ENCODE peak calls at places on chromosomes 12 and 14, in five cellular contexts. One of them, this sample, is unnamed.

GRCh38 chr12:124676725-124677462 is 109.5 kb upstream of the NCOR2 start:
- DNase-seq in thyroid gland: no peak
- DNase-seq in transverse colon: no peak
- DNase-seq in A549: no peak
- DNase-seq in lower leg skin: no peak
- DNase-seq in this sample: no peak

GRCh38 chr12:107684029-107684790 is 1.4 kb upstream of the PWP1 start:
- DNase-seq in thyroid gland: no peak
- DNase-seq in transverse colon: no peak
- DNase-seq in A549: no peak
- DNase-seq in lower leg skin: no peak
- DNase-seq in this sample: no peak

GRCh38 chr14:81018714-81019512 is 63.5 kb downstream of the TSHR start:
- DNase-seq in thyroid gland: no peak
- DNase-seq in transverse colon: no peak
- DNase-seq in A549: no peak
- DNase-seq in lower leg skin: no peak
- DNase-seq in this sample: no peak

GRCh38 chr14:30142216-30142615 is 214.6 kb upstream of the PRKD1 start:
- DNase-seq in thyroid gland: no peak
- DNase-seq in transverse colon: no peak
- DNase-seq in A549: no peak
- DNase-seq in lower leg skin: peak
- DNase-seq in this sample: no peak

GRCh38 chr14:59228416-59228815 is 39.9 kb downstream of the DAAM1 start:
- DNase-seq in thyroid gland: no peak
- DNase-seq in transverse colon: no peak
- DNase-seq in A549: no peak
- DNase-seq in lower leg skin: no peak
- DNase-seq in this sample: no peak

GRCh38 chr14:84857571-84857970 is 672.4 kb upstream of the FLRT2 start:
- DNase-seq in thyroid gland: no peak
- DNase-seq in transverse colon: no peak
- DNase-seq in A549: no peak
- DNase-seq in lower leg skin: no peak
- DNase-seq in this sample: no peak

GRCh38 chr14:69701269-69701668 is 65.7 kb upstream of the SRSF5 start:
- DNase-seq in thyroid gland: no peak
- DNase-seq in transverse colon: no peak
- DNase-seq in A549: no peak
- DNase-seq in lower leg skin: no peak
- DNase-seq in this sample: no peak

GRCh38 chr12:104971276-104971675 is 13.2 kb upstream of the SLC41A2 start:
- DNase-seq in thyroid gland: no peak
- DNase-seq in transverse colon: no peak
- DNase-seq in A549: no peak
- DNase-seq in lower leg skin: no peak
- DNase-seq in this sample: no peak

GRCh38 chr14:101022121-101022520 is 118.6 kb upstream of the RTL1 start:
- DNase-seq in thyroid gland: no peak
- DNase-seq in transverse colon: no peak
- DNase-seq in A549: no peak
- DNase-seq in lower leg skin: no peak
- DNase-seq in this sample: no peak

GRCh38 chr12:120196363-120196762 is 1.8 kb upstream of the GCN1 start:
- DNase-seq in thyroid gland: no peak
- DNase-seq in transverse colon: no peak
- DNase-seq in A549: no peak
- DNase-seq in lower leg skin: no peak
- DNase-seq in this sample: no peak

GRCh38 chr14:106872619-106873446 is 1346.5 kb downstream of the TMEM121 start:
- DNase-seq in thyroid gland: peak
- DNase-seq in transverse colon: peak
- DNase-seq in A549: peak
- DNase-seq in lower leg skin: no peak
- DNase-seq in this sample: no peak

GRCh38 chr12:115002434-115002833 is 318.5 kb upstream of the TBX3 start:
- DNase-seq in thyroid gland: no peak
- DNase-seq in transverse colon: no peak
- DNase-seq in A549: no peak
- DNase-seq in lower leg skin: no peak
- DNase-seq in this sample: no peak

GRCh38 chr14:89406941-89407340 is 10.1 kb downstream of the FOXN3 start:
- DNase-seq in thyroid gland: no peak
- DNase-seq in transverse colon: no peak
- DNase-seq in A549: no peak
- DNase-seq in lower leg skin: no peak
- DNase-seq in this sample: no peak

GRCh38 chr12:46266869-46267617 is 1.8 kb downstream of the SLC38A1 start:
- DNase-seq in thyroid gland: peak
- DNase-seq in transverse colon: peak
- DNase-seq in A549: peak
- DNase-seq in lower leg skin: peak
- DNase-seq in this sample: no peak

GRCh38 chr12:80201908-80202307 is 102.6 kb downstream of the OTOGL start:
- DNase-seq in thyroid gland: no peak
- DNase-seq in transverse colon: no peak
- DNase-seq in A549: no peak
- DNase-seq in lower leg skin: no peak
- DNase-seq in this sample: no peak

GRCh38 chr14:36194645-36195044 is 18.1 kb upstream of the PTCSC3 start:
- DNase-seq in thyroid gland: no peak
- DNase-seq in transverse colon: no peak
- DNase-seq in A549: no peak
- DNase-seq in lower leg skin: no peak
- DNase-seq in this sample: no peak

GRCh38 chr12:3225154-3225795 is 148.1 kb downstream of the TSPAN9 start:
- DNase-seq in thyroid gland: no peak
- DNase-seq in transverse colon: no peak
- DNase-seq in A549: no peak
- DNase-seq in lower leg skin: no peak
- DNase-seq in this sample: peak

GRCh38 chr12:127388985-127389384 is 878.0 kb upstream of the TMEM132C start:
- DNase-seq in thyroid gland: no peak
- DNase-seq in transverse colon: no peak
- DNase-seq in A549: no peak
- DNase-seq in lower leg skin: no peak
- DNase-seq in this sample: peak

GRCh38 chr14:94548999-94549985 is 11.9 kb upstream of the SERPINA4 start:
- DNase-seq in thyroid gland: peak
- DNase-seq in transverse colon: peak
- DNase-seq in A549: peak
- DNase-seq in lower leg skin: peak
- DNase-seq in this sample: peak

GRCh38 chr12:58809064-58809607 is 111.2 kb downstream of the LRIG3 start:
- DNase-seq in thyroid gland: no peak
- DNase-seq in transverse colon: no peak
- DNase-seq in A549: no peak
- DNase-seq in lower leg skin: no peak
- DNase-seq in this sample: no peak

GRCh38 chr12:131098178-131098981 is 144.7 kb downstream of the ADGRD1 start:
- DNase-seq in thyroid gland: peak
- DNase-seq in transverse colon: no peak
- DNase-seq in A549: no peak
- DNase-seq in lower leg skin: no peak
- DNase-seq in this sample: no peak

GRCh38 chr14:101174522-101174838 is 271.0 kb upstream of the RTL1 start:
- DNase-seq in thyroid gland: peak
- DNase-seq in transverse colon: no peak
- DNase-seq in A549: no peak
- DNase-seq in lower leg skin: no peak
- DNase-seq in this sample: no peak

GRCh38 chr14:106556665-106557289 is 1030.4 kb downstream of the TMEM121 start:
- DNase-seq in thyroid gland: peak
- DNase-seq in transverse colon: peak
- DNase-seq in A549: peak
- DNase-seq in lower leg skin: no peak
- DNase-seq in this sample: peak

GRCh38 chr14:54845616-54846015 is 57.0 kb downstream of the GCH1 start:
- DNase-seq in thyroid gland: no peak
- DNase-seq in transverse colon: no peak
- DNase-seq in A549: no peak
- DNase-seq in lower leg skin: no peak
- DNase-seq in this sample: no peak

GRCh38 chr14:88437659-88438058 is 52.2 kb downstream of the SPATA7 start:
- DNase-seq in thyroid gland: no peak
- DNase-seq in transverse colon: no peak
- DNase-seq in A549: no peak
- DNase-seq in lower leg skin: no peak
- DNase-seq in this sample: no peak

GRCh38 chr12:46089414-46090162 is 99.2 kb upstream of the SCAF11 start:
- DNase-seq in thyroid gland: no peak
- DNase-seq in transverse colon: no peak
- DNase-seq in A549: no peak
- DNase-seq in lower leg skin: no peak
- DNase-seq in this sample: no peak

GRCh38 chr12:64522316-64522715 is 70.4 kb downstream of the TBK1 start:
- DNase-seq in thyroid gland: no peak
- DNase-seq in transverse colon: no peak
- DNase-seq in A549: no peak
- DNase-seq in lower leg skin: no peak
- DNase-seq in this sample: no peak

GRCh38 chr12:116392061-116392460 is 114.6 kb upstream of the MED13L start:
- DNase-seq in thyroid gland: no peak
- DNase-seq in transverse colon: no peak
- DNase-seq in A549: no peak
- DNase-seq in lower leg skin: no peak
- DNase-seq in this sample: no peak

GRCh38 chr14:59870277-59871165 is at the start of gene RTN1:
- DNase-seq in thyroid gland: peak
- DNase-seq in transverse colon: peak
- DNase-seq in A549: peak
- DNase-seq in lower leg skin: peak
- DNase-seq in this sample: peak

GRCh38 chr14:20683125-20683895 is 1.1 kb upstream of the RNASE4 start:
- DNase-seq in thyroid gland: peak
- DNase-seq in transverse colon: peak
- DNase-seq in A549: peak
- DNase-seq in lower leg skin: peak
- DNase-seq in this sample: no peak

GRCh38 chr12:32450768-32451167 is 51.4 kb downstream of the FGD4 start:
- DNase-seq in thyroid gland: no peak
- DNase-seq in transverse colon: peak
- DNase-seq in A549: no peak
- DNase-seq in lower leg skin: peak
- DNase-seq in this sample: no peak

GRCh38 chr12:46933947-46934346 is 108.2 kb upstream of the SLC38A4 start:
- DNase-seq in thyroid gland: no peak
- DNase-seq in transverse colon: no peak
- DNase-seq in A549: peak
- DNase-seq in lower leg skin: no peak
- DNase-seq in this sample: no peak

DNA sequence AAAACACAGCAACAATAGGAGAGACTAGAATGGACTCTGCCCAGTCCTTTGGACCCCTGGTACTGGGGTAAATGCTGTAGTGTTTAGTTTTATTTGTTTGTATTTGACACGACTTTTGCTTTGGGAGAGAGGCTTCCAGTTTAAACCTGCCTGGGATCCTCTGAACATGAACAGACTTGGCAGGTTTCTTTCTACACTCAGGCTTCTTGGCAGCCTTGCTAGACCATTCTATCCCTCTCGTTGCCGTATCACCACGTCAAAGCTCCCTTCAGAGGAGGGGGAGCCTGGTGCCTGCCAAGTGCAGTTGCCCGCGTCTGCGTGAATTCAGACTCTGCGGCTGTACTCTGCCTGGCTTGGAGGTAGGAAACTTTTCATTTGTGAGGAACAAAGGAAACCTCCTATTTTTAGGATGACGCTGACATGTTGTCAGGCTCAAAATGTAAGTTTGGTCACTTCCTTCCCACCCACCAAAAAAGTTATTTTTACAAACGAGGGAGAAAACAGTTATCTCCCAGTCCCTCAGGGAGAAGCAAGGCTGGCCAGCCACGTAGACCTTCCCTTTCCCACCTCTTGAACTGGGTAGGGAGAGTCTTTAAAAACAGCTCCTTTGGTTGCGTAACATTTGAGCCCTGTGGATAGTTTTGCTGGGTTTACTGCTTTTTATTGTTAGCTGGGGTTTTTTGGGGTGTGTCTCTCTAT is 26.0 kb downstream of the CD9 start:
- DNase-seq in thyroid gland: peak
- DNase-seq in transverse colon: peak
- DNase-seq in A549: no peak
- DNase-seq in lower leg skin: peak
- DNase-seq in this sample: no peak
- TF ChIP-seq POLR2A in thyroid gland: no peak
- TF ChIP-seq POLR2A in transverse colon: no peak
- TF ChIP-seq POLR2A in A549: no peak
- TF ChIP-seq POLR2A in lower leg skin: no peak
- TF ChIP-seq POLR2A in this sample: no peak

DNA sequence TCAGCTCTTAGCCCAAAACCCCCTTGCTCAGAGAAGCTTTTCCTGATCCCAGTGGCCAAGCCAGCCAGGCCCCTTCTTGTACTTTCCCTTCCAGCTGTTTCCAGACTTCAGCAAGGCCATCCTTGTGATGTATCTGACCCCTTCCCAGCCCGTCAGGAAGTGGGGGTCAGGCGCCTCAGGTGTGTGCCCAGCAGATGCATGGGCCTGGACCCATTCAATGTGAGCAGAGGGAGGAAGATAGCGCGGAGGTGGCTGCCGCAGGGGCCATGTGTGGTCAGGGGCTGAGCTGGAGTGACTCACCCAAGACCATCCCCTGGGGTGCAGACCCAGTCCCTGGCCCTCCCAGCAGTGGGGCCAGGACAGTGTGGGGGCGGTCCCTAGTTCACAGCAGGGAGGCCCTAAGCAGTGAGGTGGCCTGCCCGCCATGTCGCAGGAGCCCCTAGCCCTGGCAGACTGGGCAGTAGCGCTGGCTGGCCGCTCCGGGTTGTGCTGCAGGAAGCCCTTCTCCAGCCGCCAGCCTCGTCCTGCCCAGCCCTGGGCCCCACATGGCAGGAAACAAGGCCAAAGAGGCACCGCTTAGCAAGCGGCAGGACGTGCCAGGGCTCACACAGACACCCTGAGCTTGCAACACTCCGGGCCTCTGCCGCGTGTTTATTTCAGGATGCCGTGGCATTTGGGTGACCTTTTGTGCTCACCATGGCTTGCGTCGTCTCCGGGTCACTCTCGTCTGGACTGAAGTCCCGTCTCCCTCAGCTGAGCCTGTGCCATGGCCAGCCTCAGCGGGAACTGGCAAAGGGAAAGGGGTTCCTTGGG is 12.0 kb downstream of the ADSS1 start:
- DNase-seq in thyroid gland: peak
- DNase-seq in transverse colon: peak
- DNase-seq in A549: no peak
- DNase-seq in lower leg skin: peak
- DNase-seq in this sample: no peak
- TF ChIP-seq POLR2A in thyroid gland: no peak
- TF ChIP-seq POLR2A in transverse colon: no peak
- TF ChIP-seq POLR2A in A549: no peak
- TF ChIP-seq POLR2A in lower leg skin: no peak
- TF ChIP-seq POLR2A in this sample: no peak

GRCh38 chr12:14365294-14366210 is at the start of gene ATF7IP:
- DNase-seq in thyroid gland: peak
- DNase-seq in transverse colon: peak
- DNase-seq in A549: peak
- DNase-seq in lower leg skin: peak
- DNase-seq in this sample: peak
- TF ChIP-seq POLR2A in thyroid gland: no peak
- TF ChIP-seq POLR2A in transverse colon: peak
- TF ChIP-seq POLR2A in A549: peak
- TF ChIP-seq POLR2A in lower leg skin: no peak
- TF ChIP-seq POLR2A in this sample: peak

GRCh38 chr12:1690578-1691122 is at the start of gene ADIPOR2:
- DNase-seq in thyroid gland: peak
- DNase-seq in transverse colon: peak
- DNase-seq in A549: peak
- DNase-seq in lower leg skin: peak
- DNase-seq in this sample: peak
- TF ChIP-seq POLR2A in thyroid gland: peak
- TF ChIP-seq POLR2A in transverse colon: peak
- TF ChIP-seq POLR2A in A549: peak
- TF ChIP-seq POLR2A in lower leg skin: no peak
- TF ChIP-seq POLR2A in this sample: peak